ENCODE peak calls at places on chromosome 17, in nine cellular contexts. One of them, this sample, is unnamed.

GRCh38 chr17:42403150-42403549 is 14.9 kb upstream of the STAT3 start:
- DNase-seq in A673: peak; percentile 15
- DNase-seq in OCI-LY7: peak; percentile 59
- DNase-seq in testis: no peak
- DNase-seq in fibroblast of lung: no peak
- DNase-seq in psoas muscle: no peak
- DNase-seq in kidney: no peak
- DNase-seq in PC-9: no peak
- DNase-seq in upper lobe of right lung: no peak
- DNase-seq in this sample: no peak

GRCh38 chr17:58630883-58631522 is 60.8 kb downstream of the TEX14 start:
- DNase-seq in testis: peak; percentile 32
- DNase-seq in upper lobe of right lung: no peak
- DNase-seq in A673: no peak
- DNase-seq in PC-9: peak; percentile 16
- DNase-seq in kidney: no peak
- DNase-seq in fibroblast of lung: no peak
- DNase-seq in OCI-LY7: no peak
- DNase-seq in psoas muscle: no peak
- DNase-seq in this sample: no peak

GRCh38 chr17:1413281-1413791 is 13.3 kb upstream of the YWHAE start:
- DNase-seq in testis: peak; percentile 74
- DNase-seq in fibroblast of lung: peak; percentile 85
- DNase-seq in kidney: peak; percentile 77
- DNase-seq in PC-9: peak; percentile 84
- DNase-seq in psoas muscle: peak; percentile 74
- DNase-seq in A673: no peak
- DNase-seq in OCI-LY7: no peak
- DNase-seq in upper lobe of right lung: peak; percentile 71
- DNase-seq in this sample: peak; percentile 86

GRCh38 chr17:39700148-39700987 is 504 bp downstream of the ERBB2 start:
- DNase-seq in upper lobe of right lung: no peak
- DNase-seq in A673: peak; percentile 12
- DNase-seq in testis: no peak
- DNase-seq in kidney: peak; percentile 80
- DNase-seq in PC-9: peak; percentile 12
- DNase-seq in psoas muscle: no peak
- DNase-seq in OCI-LY7: no peak
- DNase-seq in fibroblast of lung: peak; percentile 25
- DNase-seq in this sample: no peak

GRCh38 chr17:55456307-55457240 is 34.9 kb upstream of the MMD start:
- DNase-seq in upper lobe of right lung: no peak
- DNase-seq in PC-9: no peak
- DNase-seq in psoas muscle: no peak
- DNase-seq in testis: no peak
- DNase-seq in A673: no peak
- DNase-seq in kidney: no peak
- DNase-seq in OCI-LY7: no peak
- DNase-seq in fibroblast of lung: no peak
- DNase-seq in this sample: no peak

GRCh38 chr17:47866941-47867340 is 16.0 kb upstream of the SP6 start:
- DNase-seq in PC-9: no peak
- DNase-seq in psoas muscle: no peak
- DNase-seq in OCI-LY7: no peak
- DNase-seq in fibroblast of lung: peak; percentile 27
- DNase-seq in kidney: no peak
- DNase-seq in testis: no peak
- DNase-seq in upper lobe of right lung: no peak
- DNase-seq in A673: no peak
- DNase-seq in this sample: no peak

GRCh38 chr17:49487202-49487601 is 7.9 kb upstream of the NGFR start:
- DNase-seq in testis: no peak
- DNase-seq in A673: no peak
- DNase-seq in kidney: peak; percentile 18
- DNase-seq in fibroblast of lung: no peak
- DNase-seq in PC-9: no peak
- DNase-seq in upper lobe of right lung: no peak
- DNase-seq in psoas muscle: no peak
- DNase-seq in OCI-LY7: no peak
- DNase-seq in this sample: no peak

GRCh38 chr17:27893834-27894503 is 804 bp upstream of the LYRM9 start:
- DNase-seq in OCI-LY7: no peak
- DNase-seq in psoas muscle: no peak
- DNase-seq in fibroblast of lung: no peak
- DNase-seq in PC-9: no peak
- DNase-seq in kidney: no peak
- DNase-seq in testis: no peak
- DNase-seq in A673: no peak
- DNase-seq in upper lobe of right lung: no peak
- DNase-seq in this sample: no peak

GRCh38 chr17:9037741-9038140 is 16.4 kb downstream of the NTN1 start:
- DNase-seq in kidney: no peak
- DNase-seq in upper lobe of right lung: no peak
- DNase-seq in psoas muscle: no peak
- DNase-seq in OCI-LY7: no peak
- DNase-seq in PC-9: no peak
- DNase-seq in A673: no peak
- DNase-seq in testis: no peak
- DNase-seq in fibroblast of lung: no peak
- DNase-seq in this sample: no peak

GRCh38 chr17:72344613-72345012 is 223.8 kb downstream of the SOX9 start:
- DNase-seq in psoas muscle: no peak
- DNase-seq in kidney: no peak
- DNase-seq in PC-9: no peak
- DNase-seq in testis: no peak
- DNase-seq in A673: no peak
- DNase-seq in upper lobe of right lung: no peak
- DNase-seq in fibroblast of lung: peak; percentile 64
- DNase-seq in OCI-LY7: no peak
- DNase-seq in this sample: no peak

GRCh38 chr17:55614061-55614460 is 102.8 kb upstream of the SMIM36 start:
- DNase-seq in kidney: no peak
- DNase-seq in testis: no peak
- DNase-seq in PC-9: no peak
- DNase-seq in fibroblast of lung: no peak
- DNase-seq in psoas muscle: no peak
- DNase-seq in OCI-LY7: no peak
- DNase-seq in A673: no peak
- DNase-seq in upper lobe of right lung: no peak
- DNase-seq in this sample: no peak

GRCh38 chr17:41474863-41475262 is 6.1 kb downstream of the KRT35 start:
- DNase-seq in kidney: no peak
- DNase-seq in fibroblast of lung: no peak
- DNase-seq in upper lobe of right lung: no peak
- DNase-seq in psoas muscle: no peak
- DNase-seq in testis: no peak
- DNase-seq in OCI-LY7: no peak
- DNase-seq in PC-9: no peak
- DNase-seq in A673: no peak
- DNase-seq in this sample: no peak

GRCh38 chr17:44038604-44039007 is 23.8 kb upstream of the TMEM101 start:
- DNase-seq in OCI-LY7: no peak
- DNase-seq in psoas muscle: peak; percentile 30
- DNase-seq in kidney: no peak
- DNase-seq in testis: peak; percentile 44
- DNase-seq in A673: no peak
- DNase-seq in upper lobe of right lung: no peak
- DNase-seq in PC-9: no peak
- DNase-seq in fibroblast of lung: no peak
- DNase-seq in this sample: no peak

DNA sequence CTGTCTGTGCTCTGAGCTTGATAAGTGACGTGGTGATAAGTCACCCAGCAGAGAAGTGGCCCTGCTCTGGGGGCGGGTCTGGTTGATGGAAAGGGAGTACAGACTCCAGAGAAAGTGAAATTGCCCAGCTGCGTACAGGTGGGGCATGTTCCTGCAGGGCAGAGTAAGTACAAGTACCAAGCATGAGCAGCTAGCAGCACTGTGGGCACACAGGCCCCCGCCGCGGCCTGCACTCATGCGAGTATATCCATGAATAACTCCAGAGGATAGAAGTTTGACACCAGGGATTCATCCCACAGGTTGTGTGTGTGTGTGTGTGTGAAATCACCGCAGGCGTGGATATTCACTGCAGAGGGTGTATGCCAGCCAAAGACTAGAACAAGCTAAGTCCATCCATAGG is 13.2 kb downstream of the DNAI2 start:
- DNase-seq in PC-9: no peak
- DNase-seq in OCI-LY7: no peak
- DNase-seq in psoas muscle: no peak
- DNase-seq in fibroblast of lung: no peak
- DNase-seq in upper lobe of right lung: no peak
- DNase-seq in A673: no peak
- DNase-seq in testis: no peak
- DNase-seq in kidney: no peak
- DNase-seq in this sample: no peak
- H3K27ac ChIP-seq in PC-9: no peak overlapping the region
- H3K27ac ChIP-seq in OCI-LY7: no peak overlapping the region
- H3K27ac ChIP-seq in psoas muscle: no peak overlapping the region
- H3K27ac ChIP-seq in fibroblast of lung: no peak overlapping the region
- H3K27ac ChIP-seq in upper lobe of right lung: no peak overlapping the region
- H3K27ac ChIP-seq in A673: no peak overlapping the region
- H3K27ac ChIP-seq in testis: no peak overlapping the region
- H3K27ac ChIP-seq in kidney: no peak overlapping the region
- H3K27ac ChIP-seq in this sample: no peak overlapping the region

GRCh38 chr17:14201087-14201486 is 35.6 kb downstream of the CDRT15 start:
- DNase-seq in kidney: no peak
- DNase-seq in fibroblast of lung: peak; percentile 52
- DNase-seq in testis: no peak
- DNase-seq in PC-9: no peak
- DNase-seq in A673: peak; percentile 31
- DNase-seq in psoas muscle: no peak
- DNase-seq in OCI-LY7: no peak
- DNase-seq in upper lobe of right lung: no peak
- DNase-seq in this sample: no peak
- H3K4me1 ChIP-seq in kidney: no peaks in the 10 kb centered on the region
- H3K4me1 ChIP-seq in fibroblast of lung: no peaks in the 10 kb centered on the region
- H3K4me1 ChIP-seq in testis: peaks cover 10% of the 10 kb centered on the region
- H3K4me1 ChIP-seq in PC-9: peaks cover 4% of the 10 kb centered on the region
- H3K4me1 ChIP-seq in A673: peaks cover 13% of the 10 kb centered on the region
- H3K4me1 ChIP-seq in psoas muscle: peaks cover 9% of the 10 kb centered on the region
- H3K4me1 ChIP-seq in OCI-LY7: peaks cover 13% of the 10 kb centered on the region
- H3K4me1 ChIP-seq in upper lobe of right lung: peaks cover 26% of the 10 kb centered on the region
- H3K4me1 ChIP-seq in this sample: no peaks in the 10 kb centered on the region

GRCh38 chr17:3715296-3715695 is 8.4 kb upstream of the HASPIN start:
- DNase-seq in fibroblast of lung: no peak
- DNase-seq in psoas muscle: no peak
- DNase-seq in A673: no peak
- DNase-seq in OCI-LY7: no peak
- DNase-seq in testis: no peak
- DNase-seq in kidney: no peak
- DNase-seq in upper lobe of right lung: no peak
- DNase-seq in PC-9: no peak
- DNase-seq in this sample: no peak

GRCh38 chr17:3718251-3718650 is 5.5 kb upstream of the HASPIN start:
- DNase-seq in fibroblast of lung: no peak
- DNase-seq in A673: no peak
- DNase-seq in OCI-LY7: no peak
- DNase-seq in upper lobe of right lung: no peak
- DNase-seq in psoas muscle: no peak
- DNase-seq in kidney: no peak
- DNase-seq in testis: no peak
- DNase-seq in PC-9: no peak
- DNase-seq in this sample: no peak

GRCh38 chr17:3710951-3711383 is 12.7 kb upstream of the HASPIN start:
- DNase-seq in psoas muscle: no peak
- DNase-seq in fibroblast of lung: peak; percentile 73
- DNase-seq in upper lobe of right lung: no peak
- DNase-seq in testis: no peak
- DNase-seq in kidney: no peak
- DNase-seq in OCI-LY7: peak; percentile 96
- DNase-seq in PC-9: peak; percentile 41
- DNase-seq in A673: no peak
- DNase-seq in this sample: no peak

GRCh38 chr17:3712811-3713463 is 10.8 kb upstream of the HASPIN start:
- DNase-seq in OCI-LY7: no peak
- DNase-seq in PC-9: no peak
- DNase-seq in testis: no peak
- DNase-seq in A673: no peak
- DNase-seq in kidney: no peak
- DNase-seq in fibroblast of lung: peak; percentile 43
- DNase-seq in upper lobe of right lung: no peak
- DNase-seq in psoas muscle: no peak
- DNase-seq in this sample: no peak
- H3K27ac ChIP-seq in OCI-LY7: peak overlapping the region; percentile 96
- H3K27ac ChIP-seq in PC-9: no peak overlapping the region
- H3K27ac ChIP-seq in testis: no peak overlapping the region
- H3K27ac ChIP-seq in A673: no peak overlapping the region
- H3K27ac ChIP-seq in kidney: no peak overlapping the region
- H3K27ac ChIP-seq in fibroblast of lung: no peak overlapping the region
- H3K27ac ChIP-seq in upper lobe of right lung: no peak overlapping the region
- H3K27ac ChIP-seq in psoas muscle: no peak overlapping the region
- H3K27ac ChIP-seq in this sample: no peak overlapping the region

DNA sequence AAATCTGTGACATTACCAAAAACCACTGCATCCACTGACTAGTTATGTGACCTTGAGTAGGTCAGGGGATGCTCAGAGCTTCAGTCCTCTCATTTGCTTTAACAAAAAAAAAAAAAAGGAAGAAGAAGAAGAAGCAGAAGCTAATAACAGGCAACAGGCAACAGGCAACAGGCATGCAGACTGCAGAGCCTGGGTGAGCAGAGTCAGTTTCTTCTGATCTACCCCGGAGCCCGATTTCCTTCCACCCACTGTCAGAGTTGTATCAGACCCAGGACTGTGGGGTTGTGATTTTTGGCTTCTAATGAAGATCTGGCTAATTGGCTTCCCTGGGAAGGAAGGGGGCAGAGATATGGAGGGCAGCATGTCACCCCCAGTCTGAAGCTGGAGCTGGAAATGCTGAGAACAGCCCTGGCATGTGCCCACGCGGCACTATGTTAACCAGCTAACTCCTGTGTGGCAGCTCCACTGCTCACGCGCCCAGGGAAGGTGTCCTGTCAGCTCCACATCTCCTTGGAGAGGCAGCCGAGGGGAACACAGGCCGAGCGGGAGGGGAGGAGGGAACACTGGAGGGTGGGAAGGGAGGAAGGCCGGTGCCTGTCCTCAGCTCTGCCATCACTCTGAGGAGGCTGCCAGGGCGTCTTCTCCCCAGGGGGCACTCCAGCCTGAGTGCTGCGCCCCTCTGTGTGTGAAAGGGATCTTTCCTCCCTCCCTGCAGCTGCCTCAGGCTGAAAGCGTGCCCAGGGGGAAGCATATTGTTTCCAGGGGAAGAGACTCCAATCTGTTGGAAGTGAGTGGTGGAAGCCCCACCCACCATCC is 17.6 kb downstream of the SRCIN1 start:
- DNase-seq in upper lobe of right lung: no peak
- DNase-seq in psoas muscle: no peak
- DNase-seq in PC-9: no peak
- DNase-seq in OCI-LY7: peak; percentile 34
- DNase-seq in kidney: peak; percentile 58
- DNase-seq in testis: no peak
- DNase-seq in A673: peak; percentile 42
- DNase-seq in fibroblast of lung: no peak
- DNase-seq in this sample: no peak
- H3K4me1 ChIP-seq in upper lobe of right lung: peaks cover 9% of the 10 kb centered on the region
- H3K4me1 ChIP-seq in psoas muscle: peaks cover 4% of the 10 kb centered on the region
- H3K4me1 ChIP-seq in PC-9: peaks cover 67% of the 10 kb centered on the region
- H3K4me1 ChIP-seq in OCI-LY7: peaks cover 49% of the 10 kb centered on the region
- H3K4me1 ChIP-seq in kidney: peaks cover 5% of the 10 kb centered on the region
- H3K4me1 ChIP-seq in testis: no peaks in the 10 kb centered on the region
- H3K4me1 ChIP-seq in A673: no peaks in the 10 kb centered on the region
- H3K4me1 ChIP-seq in fibroblast of lung: no peaks in the 10 kb centered on the region
- H3K4me1 ChIP-seq in this sample: no peaks in the 10 kb centered on the region

This sample was measured in pancreas.